ENCODE peak calls at places on chromosomes 5 and 9, in four cellular contexts. U is CD8-positive, alpha-beta T cell; X is left ventricle myocardium inferior; P is adrenal gland. T is an unnamed sample.
A peak's percentile ranks its signal among the peaks of the same experiment; 100 is the strongest.

GRCh38 chr9:114616684-114617520 is 5.8 kb downstream of the TMEM268 start:
- DNase-seq in U (no peak), P (peak; percentile 64), X (peak; percentile 67), T (no peak)

GRCh38 chr9:14180077-14180941 is 133.6 kb downstream of the NFIB start:
- DNase-seq in P (peak; percentile 43), U (no peak), X (peak; percentile 41), T (no peak)

GRCh38 chr5:124746252-124746915 is at the start of gene ZNF608:
- DNase-seq in P (peak; percentile 54), U (no peak), X (no peak), T (no peak)

GRCh38 chr5:121251954-121252353 is 599.7 kb upstream of the FTMT start:
- DNase-seq in U (no peak), X (no peak), P (no peak), T (no peak)

GRCh38 chr5:134175874-134176522 is 752 bp downstream of the SKP1 start:
- DNase-seq in U (no peak), X (peak; percentile 22), P (peak; percentile 61), T (no peak)

GRCh38 chr9:78167356-78167755 is 68.5 kb upstream of the CEP78 start:
- DNase-seq in X (no peak), P (no peak), U (no peak), T (no peak)

GRCh38 chr5:176614805-176615478 is 5.0 kb upstream of the GPRIN1 start:
- DNase-seq in X (no peak), P (peak; percentile 43), U (no peak), T (no peak)

GRCh38 chr5:60634054-60634453 is 65.9 kb downstream of the DEPDC1B start:
- DNase-seq in X (no peak), U (no peak), P (no peak), T (no peak)

GRCh38 chr9:13503599-13503998 is 224.1 kb upstream of the MPDZ start:
- DNase-seq in X (no peak), U (no peak), P (no peak), T (no peak)

GRCh38 chr5:150999704-151000452 is 20.5 kb upstream of the GPX3 start:
- DNase-seq in P (peak; percentile 44), U (no peak), X (peak; percentile 68), T (no peak)

GRCh38 chr5:137833463-137833862 is 34.2 kb upstream of the MYOT start:
- DNase-seq in X (no peak), U (no peak), P (peak; percentile 68), T (no peak)

GRCh38 chr5:74167930-74168315 is 472.6 kb downstream of the ENC1 start:
- DNase-seq in P (no peak), U (no peak), X (no peak), T (no peak)

GRCh38 chr9:99401826-99402225 is 179.7 kb downstream of the SEC61B start:
- DNase-seq in U (no peak), P (no peak), X (no peak), T (no peak)

GRCh38 chr9:95058795-95059386 is 258.6 kb downstream of the FANCC start:
- DNase-seq in P (no peak), U (no peak), X (no peak), T (no peak)

GRCh38 chr5:115423541-115423940 is 121.0 kb downstream of the FEM1C start:
- DNase-seq in P (no peak), U (no peak), X (peak; percentile 81), T (no peak)

GRCh38 chr5:116419258-116419657 is 155.4 kb downstream of the SEMA6A start:
- DNase-seq in P (no peak), X (no peak), U (no peak), T (no peak)

GRCh38 chr5:175695161-175696126 is 37.6 kb downstream of the HRH2 start:
- DNase-seq in P (no peak), X (no peak), U (no peak), T (no peak)

GRCh38 chr5:151622367-151623097 is 31.4 kb upstream of the FAT2 start:
- DNase-seq in U (no peak), P (no peak), X (no peak), T (no peak)

GRCh38 chr5:152405145-152405544 is at the start of gene NMUR2:
- DNase-seq in P (no peak), U (no peak), X (peak; percentile 14), T (no peak)

GRCh38 chr9:16505159-16505558 is 365.3 kb downstream of the BNC2 start:
- DNase-seq in P (no peak), X (no peak), U (no peak), T (no peak)

GRCh38 chr9:99234618-99235017 is 12.5 kb downstream of the SEC61B start:
- DNase-seq in P (no peak), X (no peak), U (no peak), T (no peak)

GRCh38 chr9:711761-712523 is 129.6 kb upstream of the DMRT1 start:
- DNase-seq in P (no peak), X (no peak), U (no peak), T (no peak)

GRCh38 chr9:98217255-98217654 is 24.8 kb upstream of the CORO2A start:
- DNase-seq in U (no peak), P (no peak), X (no peak), T (no peak)

GRCh38 chr5:168424506-168425298 is 61.6 kb upstream of the RARS1 start:
- DNase-seq in U (no peak), P (no peak), X (no peak), T (no peak)

GRCh38 chr9:126036881-126037291 is 289.7 kb downstream of the PBX3 start:
- DNase-seq in U (no peak), X (no peak), P (no peak), T (no peak)

GRCh38 chr5:67400752-67401151 is 204.2 kb upstream of the CD180 start:
- DNase-seq in P (no peak), U (no peak), X (no peak), T (no peak)

GRCh38 chr5:76408104-76408644 is 5.1 kb downstream of the IQGAP2 start:
- DNase-seq in U (no peak), X (no peak), P (peak; percentile 31), T (no peak)

GRCh38 chr9:126592461-126592860 is 21.3 kb upstream of the LMX1B start:
- DNase-seq in U (no peak), X (no peak), P (no peak), T (no peak)

GRCh38 chr9:93254061-93254481 is 70.1 kb downstream of the WNK2 start:
- DNase-seq in P (no peak), X (no peak), U (no peak), T (no peak)

GRCh38 chr9:121650220-121651013 is 1.0 kb upstream of the DAB2IP start:
- DNase-seq in X (peak; percentile 56), U (no peak), P (no peak), T (no peak)

DNA sequence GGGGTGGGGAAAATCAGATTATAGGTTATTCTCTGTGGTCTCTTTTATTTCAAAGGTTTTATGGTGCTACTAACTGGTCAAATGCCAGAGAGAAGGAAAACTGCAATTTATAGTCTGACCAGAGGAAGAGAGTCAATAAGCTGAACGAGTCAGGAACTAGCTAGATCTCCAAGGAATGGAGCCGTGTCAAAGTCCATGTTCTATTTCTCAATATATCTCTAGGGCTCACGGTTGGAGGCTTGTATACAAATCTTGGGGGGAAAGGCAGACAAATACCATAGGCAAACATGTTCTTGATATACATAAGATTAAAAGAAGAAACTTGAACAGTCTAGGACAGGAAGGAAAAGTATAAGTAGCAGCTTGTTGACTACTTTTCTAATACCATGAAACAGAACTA is 627.1 kb downstream of the PDE4D start:
- DNase-seq in U (no peak), P (no peak), X (no peak), T (no peak)
- H3K4me1 ChIP-seq in U (no peaks in the 10 kb centered on the region), P (no peaks in the 10 kb centered on the region), X (peaks cover 34% of the 10 kb centered on the region), T (no peaks in the 10 kb centered on the region)

DNA sequence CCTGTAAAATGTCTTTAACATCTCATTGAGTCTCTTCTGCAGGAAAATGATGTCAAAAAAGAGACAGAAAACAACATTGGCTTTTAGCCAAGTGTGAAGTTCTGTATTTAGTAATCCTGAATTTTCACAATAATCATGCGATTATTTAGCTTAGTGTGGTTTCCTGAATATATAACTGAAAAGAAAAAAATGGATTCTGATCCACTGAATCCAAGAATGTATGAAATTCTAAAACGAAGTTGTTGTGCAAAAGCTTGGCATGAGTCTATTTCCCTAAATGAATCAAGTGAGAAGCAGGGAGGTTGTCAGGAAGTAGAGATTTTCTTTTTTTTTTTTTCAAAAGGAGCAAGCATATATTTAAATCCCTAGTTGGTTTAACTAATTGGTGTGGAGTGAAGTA is 145.9 kb upstream of the CDH6 start:
- DNase-seq in X (no peak), U (no peak), P (no peak), T (no peak)
- H3K4me1 ChIP-seq in X (peaks cover 4% of the 10 kb centered on the region), U (no peaks in the 10 kb centered on the region), P (no peaks in the 10 kb centered on the region), T (no peaks in the 10 kb centered on the region)

GRCh38 chr9:131706608-131706970 is 33.3 kb downstream of the RAPGEF1 start:
- DNase-seq in X (no peak), P (no peak), U (no peak), T (no peak)
- H3K4me1 ChIP-seq in X (peaks cover 99% of the 10 kb centered on the region), P (peaks cover 32% of the 10 kb centered on the region), U (peaks cover 37% of the 10 kb centered on the region), T (peaks cover 19% of the 10 kb centered on the region)

GRCh38 chr9:38036359-38037084 is 32.5 kb downstream of the SHB start:
- DNase-seq in X (no peak), U (no peak), P (peak; percentile 71), T (no peak)

GRCh38 chr9:38037981-38038306 is 31.1 kb downstream of the SHB start:
- DNase-seq in U (no peak), X (no peak), P (no peak), T (no peak)

GRCh38 chr9:38038307-38039089 is 30.5 kb downstream of the SHB start:
- DNase-seq in X (no peak), P (no peak), U (no peak), T (no peak)

GRCh38 chr9:38033956-38034355 is 35.1 kb downstream of the SHB start:
- DNase-seq in X (no peak), U (no peak), P (no peak), T (no peak)

GRCh38 chr9:38035873-38036272 is 33.2 kb downstream of the SHB start:
- DNase-seq in U (no peak), X (no peak), P (peak; percentile 74), T (no peak)
- H3K4me1 ChIP-seq in U (no peaks in the 10 kb centered on the region), X (peaks cover 76% of the 10 kb centered on the region), P (peaks cover 15% of the 10 kb centered on the region), T (no peaks in the 10 kb centered on the region)

GRCh38 chr9:134405527-134405926 is 79.3 kb downstream of the RXRA start:
- DNase-seq in X (no peak), U (no peak), P (no peak), T (no peak)

GRCh38 chr9:134404376-134405358 is 78.4 kb downstream of the RXRA start:
- DNase-seq in P (no peak), U (no peak), X (no peak), T (no peak)

GRCh38 chr9:134407123-134407779 is 81.0 kb downstream of the RXRA start:
- DNase-seq in U (peak; percentile 63), X (peak; percentile 93), P (peak; percentile 85), T (peak; percentile 77)

GRCh38 chr9:134408389-134408788 is 82.1 kb downstream of the RXRA start:
- DNase-seq in P (no peak), U (no peak), X (no peak), T (no peak)

DNA sequence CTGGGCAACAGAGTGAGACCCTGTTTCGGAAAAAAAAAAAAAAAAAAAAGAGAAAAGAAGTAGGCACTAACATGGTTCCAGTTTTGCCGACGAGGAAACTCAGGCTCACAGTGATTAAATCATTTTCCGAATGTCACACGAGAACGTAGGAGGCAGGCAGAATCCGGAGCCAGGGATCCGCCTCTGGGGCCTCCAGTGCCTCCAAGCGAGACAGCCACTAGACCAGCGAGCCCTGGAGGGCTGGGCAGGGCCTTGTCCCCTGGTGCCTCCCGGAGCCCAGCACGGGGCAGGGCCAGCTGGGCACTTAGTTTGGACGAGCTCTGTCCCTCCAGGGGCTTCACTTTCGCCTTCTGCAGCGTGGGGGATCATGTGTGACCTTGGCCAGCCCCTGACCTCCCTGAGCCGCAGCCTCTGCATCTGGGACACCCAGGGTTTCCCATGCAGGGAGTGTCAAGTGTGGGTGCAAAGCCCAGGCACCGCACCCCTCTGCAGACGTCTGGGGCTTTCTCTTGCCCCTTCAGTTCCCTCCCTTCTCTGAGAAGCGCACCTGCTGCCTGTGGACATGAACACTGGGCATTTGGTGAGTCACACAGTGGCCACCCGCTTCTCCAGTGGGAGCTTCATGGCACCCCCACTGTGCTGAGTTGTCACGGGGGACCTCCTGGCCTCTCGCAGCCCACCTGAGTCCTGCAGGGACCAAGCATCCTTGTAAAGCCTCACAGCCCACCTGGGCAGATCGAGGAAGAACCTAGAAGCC is 80.3 kb downstream of the RXRA start:
- DNase-seq in U (no peak), P (no peak), X (no peak), T (no peak)
- H3K4me1 ChIP-seq in U (peaks cover 55% of the 10 kb centered on the region), P (peaks cover 49% of the 10 kb centered on the region), X (peaks cover 100% of the 10 kb centered on the region), T (peaks cover 49% of the 10 kb centered on the region)

T was measured in naive thymus-derived CD4-positive, alpha-beta T cell.